ENCODE peak calls at places on chromosomes 4 and X, in nine cellular contexts. E is foreskin keratinocyte, H is HFF-Myc, X is heart right ventricle, T is BE2C, L is Calu3, M is nephron progenitor cell, O is lower leg skin, D is testis. P is an unnamed sample.
A peak's percentile ranks its signal among the peaks of the same experiment; 100 is the strongest.

GRCh38 chr4:22237155-22237751 is 278.6 kb downstream of the ADGRA3 start:
- DNase-seq in E (no peak), H (no peak), X (peak; percentile 15), T (peak; percentile 58), L (peak; percentile 70), M (peak; percentile 40), O (no peak), D (peak; percentile 84), P (no peak)

GRCh38 chr4:87589531-87589930 is 18.8 kb upstream of the DSPP start:
- DNase-seq in E (peak; percentile 72), H (peak; percentile 6), X (no peak), T (no peak), L (no peak), M (no peak), O (no peak), D (no peak), P (no peak)

GRCh38 chr4:35525192-35525978 is 718.9 kb downstream of the ARAP2 start:
- DNase-seq in E (no peak), H (no peak), X (no peak), T (no peak), L (no peak), M (no peak), O (no peak), D (no peak), P (no peak)

GRCh38 chrX:9538544-9539045 is 73.7 kb downstream of the TBL1X start:
- DNase-seq in E (no peak), H (no peak), X (no peak), T (peak; percentile 81), L (no peak), M (no peak), O (no peak), D (peak; percentile 54), P (no peak)

GRCh38 chr4:33411182-33411581 is 2691.0 kb downstream of the PCDH7 start:
- DNase-seq in E (no peak), H (no peak), X (no peak), T (no peak), L (no peak), M (no peak), O (no peak), D (no peak), P (no peak)

GRCh38 chr4:168656946-168657473 is 160.2 kb downstream of the PALLD start:
- DNase-seq in E (no peak), H (no peak), X (no peak), T (no peak), L (no peak), M (no peak), O (no peak), D (no peak), P (no peak)

GRCh38 chrX:107669885-107670628 is 41.7 kb downstream of the PRPS1 start:
- DNase-seq in E (no peak), H (no peak), X (no peak), T (no peak), L (no peak), M (no peak), O (no peak), D (peak; percentile 55), P (no peak)

GRCh38 chrX:135170468-135170867 is 730 bp downstream of the CT55 start:
- DNase-seq in E (no peak), H (no peak), X (no peak), T (no peak), L (no peak), M (no peak), O (no peak), D (no peak), P (no peak)

GRCh38 chr4:86685401-86685800 is 91.3 kb downstream of the PTPN13 start:
- DNase-seq in E (no peak), H (no peak), X (no peak), T (no peak), L (peak; percentile 35), M (no peak), O (no peak), D (no peak), P (no peak)

GRCh38 chrX:150200820-150201287 is 162.3 kb upstream of the MAMLD1 start:
- DNase-seq in E (peak; percentile 96), H (peak; percentile 80), X (no peak), T (peak; percentile 6), L (peak; percentile 73), M (no peak), O (peak; percentile 72), D (peak; percentile 46), P (no peak)

GRCh38 chr4:178632415-178632814 is 1190.2 kb upstream of the AGA start:
- DNase-seq in E (no peak), H (no peak), X (no peak), T (peak; percentile 72), L (no peak), M (no peak), O (no peak), D (no peak), P (no peak)

GRCh38 chr4:3384391-3384770 is 57.4 kb upstream of the HGFAC start:
- DNase-seq in E (peak; percentile 64), H (no peak), X (no peak), T (no peak), L (no peak), M (no peak), O (no peak), D (no peak), P (no peak)

GRCh38 chrX:150238656-150239382 is 124.3 kb upstream of the MAMLD1 start:
- DNase-seq in E (no peak), H (no peak), X (no peak), T (no peak), L (no peak), M (no peak), O (no peak), D (no peak), P (no peak)

GRCh38 chr4:153234923-153235322 is 30.7 kb downstream of the TRIM2 start:
- DNase-seq in E (no peak), H (peak; percentile 73), X (no peak), T (no peak), L (no peak), M (no peak), O (no peak), D (no peak), P (no peak)

GRCh38 chr4:10457255-10457801 is at the start of gene ZNF518B:
- DNase-seq in E (no peak), H (no peak), X (peak; percentile 82), T (peak; percentile 65), L (no peak), M (peak; percentile 72), O (no peak), D (peak; percentile 74), P (peak; percentile 37)

GRCh38 chrX:104565791-104566687 is at the start of gene IL1RAPL2:
- DNase-seq in E (peak; percentile 18), H (no peak), X (peak; percentile 16), T (peak; percentile 28), L (peak; percentile 68), M (peak; percentile 68), O (no peak), D (peak; percentile 54), P (no peak)

GRCh38 chr4:893995-894705 is 38.0 kb downstream of the GAK start:
- DNase-seq in E (no peak), H (no peak), X (no peak), T (no peak), L (no peak), M (no peak), O (no peak), D (no peak), P (no peak)

GRCh38 chr4:78242071-78242470 is 184.9 kb downstream of the FRAS1 start:
- DNase-seq in E (peak; percentile 21), H (peak; percentile 42), X (no peak), T (no peak), L (no peak), M (no peak), O (no peak), D (no peak), P (no peak)

GRCh38 chrX:22575161-22575845 is 302.6 kb downstream of the CBLL2 start:
- DNase-seq in E (peak; percentile 18), H (no peak), X (no peak), T (no peak), L (no peak), M (no peak), O (no peak), D (no peak), P (no peak)

DNA sequence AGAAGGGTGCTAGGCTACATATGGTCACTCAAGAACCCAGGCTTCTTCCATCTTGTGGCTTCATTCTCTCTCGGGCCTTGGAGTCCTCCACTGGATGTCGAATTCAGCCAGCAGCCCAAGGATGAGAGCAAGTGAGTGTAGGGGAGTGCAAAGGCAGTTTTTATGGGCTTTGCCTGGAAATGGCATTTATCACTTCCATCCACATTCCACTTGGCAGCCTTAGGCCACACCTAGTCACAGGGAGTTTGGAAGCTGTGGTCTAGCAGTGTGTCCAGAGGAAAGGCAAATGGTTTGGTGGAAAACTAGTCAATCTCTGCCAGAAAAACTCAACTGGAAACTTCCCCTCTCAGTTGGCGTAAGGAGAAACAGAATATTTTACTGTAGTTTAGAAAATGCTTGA is 59.0 kb downstream of the NHS start:
- DNase-seq in E (no peak), H (no peak), X (no peak), T (no peak), L (no peak), M (no peak), O (no peak), D (no peak), P (no peak)
- TF ChIP-seq CTCF in E (no peak), H (no peak), X (no peak), T (no peak), L (no peak), M (no peak), O (no peak), D (no peak), P (no peak)

DNA sequence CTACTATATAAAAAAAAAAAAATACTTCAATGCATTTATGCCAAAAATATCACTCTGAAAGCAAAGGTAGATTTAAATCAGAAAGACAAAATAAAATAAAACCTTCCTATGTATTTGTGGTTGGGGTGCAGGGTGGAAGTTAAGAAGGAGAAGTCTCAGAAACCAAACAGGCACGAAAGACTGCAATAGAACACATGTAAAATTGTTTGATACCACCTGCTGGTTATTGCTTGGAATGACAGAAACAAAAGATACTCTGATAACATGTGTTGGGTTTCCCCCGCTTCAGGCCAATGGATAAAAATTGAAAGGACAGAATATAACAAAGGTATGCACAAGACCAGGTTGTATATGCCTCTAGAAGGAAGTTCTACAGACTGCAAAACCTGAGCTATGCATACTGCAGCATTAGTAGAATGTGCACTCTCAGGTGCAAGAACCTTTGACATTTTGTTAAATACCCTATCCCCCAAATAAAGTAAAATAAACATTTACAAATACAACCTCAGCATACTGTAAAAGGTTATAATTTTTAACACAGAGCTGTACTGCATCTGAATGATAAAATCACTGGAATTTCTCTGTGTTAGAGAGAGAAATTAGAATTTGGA is 118.8 kb downstream of the GABRA2 start:
- DNase-seq in E (no peak), H (no peak), X (no peak), T (no peak), L (no peak), M (no peak), O (no peak), D (no peak), P (no peak)
- TF ChIP-seq CTCF in E (peak; percentile 59), H (no peak), X (peak; percentile 50), T (peak; percentile 64), L (no peak), M (peak; percentile 27), O (no peak), D (peak; percentile 46), P (peak; percentile 67)

GRCh38 chr4:64617813-64618212 is 208.6 kb upstream of the TECRL start:
- DNase-seq in E (no peak), H (no peak), X (no peak), T (no peak), L (no peak), M (no peak), O (no peak), D (no peak), P (no peak)
- TF ChIP-seq CTCF in E (peak; percentile 56), H (no peak), X (no peak), T (peak; percentile 16), L (no peak), M (no peak), O (no peak), D (no peak), P (peak; percentile 20)

GRCh38 chr4:99117876-99118693 is 26.0 kb downstream of the ADH4 start:
- DNase-seq in E (no peak), H (peak; percentile 17), X (no peak), T (no peak), L (no peak), M (no peak), O (no peak), D (no peak), P (no peak)
- TF ChIP-seq CTCF in E (no peak), H (no peak), X (peak; percentile 51), T (peak; percentile 30), L (no peak), M (no peak), O (no peak), D (peak; percentile 23), P (peak; percentile 34)

P was measured in D721Med.